ENCODE peak calls at places on chromosomes 4 and X, in seven cellular contexts. One of them, this sample, is unnamed.

GRCh38 chrX:19709812-19710518 is 177.4 kb downstream of the SH3KBP1 start:
- DNase-seq in DND-41: no peak
- DNase-seq in IMR-90: peak; percentile 93
- DNase-seq in psoas muscle: no peak
- DNase-seq in left ventricle myocardium inferior: no peak
- DNase-seq in epithelial cell of proximal tubule: peak; percentile 44
- DNase-seq in fibroblast of mammary gland: peak; percentile 97
- DNase-seq in this sample: peak; percentile 81

GRCh38 chrX:110055616-110056015 is 52.7 kb downstream of the TMEM164 start:
- DNase-seq in DND-41: no peak
- DNase-seq in IMR-90: peak; percentile 20
- DNase-seq in psoas muscle: no peak
- DNase-seq in left ventricle myocardium inferior: no peak
- DNase-seq in epithelial cell of proximal tubule: no peak
- DNase-seq in fibroblast of mammary gland: peak; percentile 73
- DNase-seq in this sample: no peak

GRCh38 chrX:118654331-118654730 is 73.1 kb upstream of the IL13RA1 start:
- DNase-seq in DND-41: no peak
- DNase-seq in IMR-90: no peak
- DNase-seq in psoas muscle: no peak
- DNase-seq in left ventricle myocardium inferior: no peak
- DNase-seq in epithelial cell of proximal tubule: no peak
- DNase-seq in fibroblast of mammary gland: no peak
- DNase-seq in this sample: no peak

GRCh38 chrX:153922932-153923857 is 2.9 kb downstream of the ARHGAP4 start:
- DNase-seq in DND-41: no peak
- DNase-seq in IMR-90: peak; percentile 58
- DNase-seq in psoas muscle: peak; percentile 91
- DNase-seq in left ventricle myocardium inferior: peak; percentile 79
- DNase-seq in epithelial cell of proximal tubule: no peak
- DNase-seq in fibroblast of mammary gland: peak; percentile 66
- DNase-seq in this sample: peak; percentile 70

GRCh38 chrX:115330498-115331138 is 41.1 kb downstream of the LUZP4 start:
- DNase-seq in DND-41: peak; percentile 10
- DNase-seq in IMR-90: peak; percentile 76
- DNase-seq in psoas muscle: no peak
- DNase-seq in left ventricle myocardium inferior: no peak
- DNase-seq in epithelial cell of proximal tubule: no peak
- DNase-seq in fibroblast of mammary gland: peak; percentile 76
- DNase-seq in this sample: peak; percentile 79

GRCh38 chr4:41160010-41160789 is 54.1 kb downstream of the APBB2 start:
- DNase-seq in DND-41: no peak
- DNase-seq in IMR-90: peak; percentile 96
- DNase-seq in psoas muscle: no peak
- DNase-seq in left ventricle myocardium inferior: no peak
- DNase-seq in epithelial cell of proximal tubule: no peak
- DNase-seq in fibroblast of mammary gland: peak; percentile 97
- DNase-seq in this sample: peak; percentile 91

GRCh38 chr4:99013402-99013843 is 17.9 kb downstream of the METAP1 start:
- DNase-seq in DND-41: no peak
- DNase-seq in IMR-90: peak; percentile 4
- DNase-seq in psoas muscle: no peak
- DNase-seq in left ventricle myocardium inferior: no peak
- DNase-seq in epithelial cell of proximal tubule: no peak
- DNase-seq in fibroblast of mammary gland: no peak
- DNase-seq in this sample: peak; percentile 39

GRCh38 chr4:74293558-74293957 is 14.7 kb upstream of the EPGN start:
- DNase-seq in DND-41: no peak
- DNase-seq in IMR-90: no peak
- DNase-seq in psoas muscle: no peak
- DNase-seq in left ventricle myocardium inferior: no peak
- DNase-seq in epithelial cell of proximal tubule: peak; percentile 27
- DNase-seq in fibroblast of mammary gland: no peak
- DNase-seq in this sample: no peak

GRCh38 chr4:93659629-93660028 is 168.9 kb upstream of the ATOH1 start:
- DNase-seq in DND-41: no peak
- DNase-seq in IMR-90: peak; percentile 30
- DNase-seq in psoas muscle: no peak
- DNase-seq in left ventricle myocardium inferior: no peak
- DNase-seq in epithelial cell of proximal tubule: no peak
- DNase-seq in fibroblast of mammary gland: no peak
- DNase-seq in this sample: no peak

GRCh38 chrX:1941291-1941690 is 326.4 kb downstream of the ASMT start:
- DNase-seq in DND-41: no peak
- DNase-seq in IMR-90: no peak
- DNase-seq in psoas muscle: no peak
- DNase-seq in left ventricle myocardium inferior: no peak
- DNase-seq in epithelial cell of proximal tubule: no peak
- DNase-seq in fibroblast of mammary gland: no peak
- DNase-seq in this sample: no peak

GRCh38 chrX:67544281-67544680 is 460 bp downstream of the AR start:
- DNase-seq in DND-41: no peak
- DNase-seq in IMR-90: no peak
- DNase-seq in psoas muscle: peak; percentile 66
- DNase-seq in left ventricle myocardium inferior: peak; percentile 19
- DNase-seq in epithelial cell of proximal tubule: no peak
- DNase-seq in fibroblast of mammary gland: peak; percentile 18
- DNase-seq in this sample: peak; percentile 7

GRCh38 chrX:13091111-13091765 is 46.8 kb upstream of the FAM9C start:
- DNase-seq in DND-41: peak; percentile 72
- DNase-seq in IMR-90: no peak
- DNase-seq in psoas muscle: no peak
- DNase-seq in left ventricle myocardium inferior: no peak
- DNase-seq in epithelial cell of proximal tubule: no peak
- DNase-seq in fibroblast of mammary gland: no peak
- DNase-seq in this sample: peak; percentile 20

GRCh38 chr4:157220026-157220881 is at the start of gene GRIA2:
- DNase-seq in DND-41: no peak
- DNase-seq in IMR-90: peak; percentile 54
- DNase-seq in psoas muscle: peak; percentile 58
- DNase-seq in left ventricle myocardium inferior: no peak
- DNase-seq in epithelial cell of proximal tubule: no peak
- DNase-seq in fibroblast of mammary gland: peak; percentile 47
- DNase-seq in this sample: peak; percentile 66

GRCh38 chr4:27764526-27764837 is 903.8 kb downstream of the STIM2 start:
- DNase-seq in DND-41: no peak
- DNase-seq in IMR-90: no peak
- DNase-seq in psoas muscle: no peak
- DNase-seq in left ventricle myocardium inferior: no peak
- DNase-seq in epithelial cell of proximal tubule: no peak
- DNase-seq in fibroblast of mammary gland: no peak
- DNase-seq in this sample: no peak

GRCh38 chr4:189124149-189124758 is 816.4 kb upstream of the FRG1 start:
- DNase-seq in DND-41: no peak
- DNase-seq in IMR-90: peak; percentile 74
- DNase-seq in psoas muscle: no peak
- DNase-seq in left ventricle myocardium inferior: no peak
- DNase-seq in epithelial cell of proximal tubule: no peak
- DNase-seq in fibroblast of mammary gland: peak; percentile 65
- DNase-seq in this sample: peak; percentile 28

GRCh38 chr4:112516401-112517066 is 554 bp upstream of the NEUROG2 start:
- DNase-seq in DND-41: no peak
- DNase-seq in IMR-90: no peak
- DNase-seq in psoas muscle: no peak
- DNase-seq in left ventricle myocardium inferior: no peak
- DNase-seq in epithelial cell of proximal tubule: no peak
- DNase-seq in fibroblast of mammary gland: no peak
- DNase-seq in this sample: no peak

GRCh38 chr4:158253350-158253980 is 43.2 kb downstream of the TMEM144 start:
- DNase-seq in DND-41: peak; percentile 36
- DNase-seq in IMR-90: peak; percentile 63
- DNase-seq in psoas muscle: no peak
- DNase-seq in left ventricle myocardium inferior: no peak
- DNase-seq in epithelial cell of proximal tubule: no peak
- DNase-seq in fibroblast of mammary gland: peak; percentile 67
- DNase-seq in this sample: peak; percentile 76

GRCh38 chrX:150870059-150870458 is 28.4 kb downstream of the CD99L2 start:
- DNase-seq in DND-41: no peak
- DNase-seq in IMR-90: no peak
- DNase-seq in psoas muscle: no peak
- DNase-seq in left ventricle myocardium inferior: no peak
- DNase-seq in epithelial cell of proximal tubule: no peak
- DNase-seq in fibroblast of mammary gland: no peak
- DNase-seq in this sample: no peak

GRCh38 chr4:29046716-29047115 is 1673.5 kb upstream of the PCDH7 start:
- DNase-seq in DND-41: no peak
- DNase-seq in IMR-90: peak; percentile 93
- DNase-seq in psoas muscle: no peak
- DNase-seq in left ventricle myocardium inferior: no peak
- DNase-seq in epithelial cell of proximal tubule: no peak
- DNase-seq in fibroblast of mammary gland: peak; percentile 60
- DNase-seq in this sample: peak; percentile 69

GRCh38 chr4:109432203-109432602 is 1.4 kb upstream of the SEC24B start:
- DNase-seq in DND-41: no peak
- DNase-seq in IMR-90: no peak
- DNase-seq in psoas muscle: no peak
- DNase-seq in left ventricle myocardium inferior: no peak
- DNase-seq in epithelial cell of proximal tubule: no peak
- DNase-seq in fibroblast of mammary gland: no peak
- DNase-seq in this sample: no peak

GRCh38 chrX:78708171-78708570 is 39.3 kb upstream of the LPAR4 start:
- DNase-seq in DND-41: peak; percentile 7
- DNase-seq in IMR-90: peak; percentile 41
- DNase-seq in psoas muscle: no peak
- DNase-seq in left ventricle myocardium inferior: no peak
- DNase-seq in epithelial cell of proximal tubule: peak; percentile 2
- DNase-seq in fibroblast of mammary gland: peak; percentile 62
- DNase-seq in this sample: peak; percentile 53

DNA sequence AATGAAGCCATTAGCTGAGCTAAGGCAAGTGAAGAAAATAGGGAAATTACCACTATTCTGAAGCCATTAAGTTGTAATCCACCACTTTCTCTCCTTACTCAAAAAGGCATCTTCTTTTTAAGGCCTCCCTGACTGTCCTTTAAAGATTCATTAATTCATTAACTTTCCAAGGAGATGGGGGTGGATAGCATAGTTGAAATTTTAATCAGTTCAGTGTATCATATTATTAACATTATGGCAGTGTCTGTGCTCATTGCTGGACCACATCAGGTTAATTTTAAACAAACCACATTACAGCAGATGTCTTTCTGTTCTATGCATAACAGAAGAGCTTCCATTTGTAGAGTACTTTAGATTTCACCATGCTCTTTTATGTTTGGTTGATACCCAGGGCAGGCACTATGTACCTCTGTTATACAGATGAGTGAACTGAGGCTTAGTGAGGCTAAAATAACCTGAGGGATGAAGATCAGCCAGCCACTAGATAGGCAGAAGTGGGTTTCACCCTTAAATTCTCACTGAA is 41.1 kb downstream of the AFF2 start:
- DNase-seq in DND-41: no peak
- DNase-seq in IMR-90: no peak
- DNase-seq in psoas muscle: no peak
- DNase-seq in left ventricle myocardium inferior: no peak
- DNase-seq in epithelial cell of proximal tubule: no peak
- DNase-seq in fibroblast of mammary gland: no peak
- DNase-seq in this sample: no peak
- TF ChIP-seq CTCF in DND-41: no peak
- TF ChIP-seq CTCF in IMR-90: no peak
- TF ChIP-seq CTCF in psoas muscle: no peak
- TF ChIP-seq CTCF in left ventricle myocardium inferior: no peak
- TF ChIP-seq CTCF in epithelial cell of proximal tubule: no peak
- TF ChIP-seq CTCF in fibroblast of mammary gland: no peak
- TF ChIP-seq CTCF in this sample: no peak

GRCh38 chrX:50697691-50698090 is 116.3 kb downstream of the SHROOM4 start:
- DNase-seq in DND-41: no peak
- DNase-seq in IMR-90: peak; percentile 79
- DNase-seq in psoas muscle: no peak
- DNase-seq in left ventricle myocardium inferior: no peak
- DNase-seq in epithelial cell of proximal tubule: peak; percentile 61
- DNase-seq in fibroblast of mammary gland: peak; percentile 69
- DNase-seq in this sample: peak; percentile 80

GRCh38 chrX:50704360-50704759 is 109.6 kb downstream of the SHROOM4 start:
- DNase-seq in DND-41: no peak
- DNase-seq in IMR-90: peak; percentile 33
- DNase-seq in psoas muscle: no peak
- DNase-seq in left ventricle myocardium inferior: no peak
- DNase-seq in epithelial cell of proximal tubule: peak; percentile 51
- DNase-seq in fibroblast of mammary gland: peak; percentile 16
- DNase-seq in this sample: no peak

GRCh38 chrX:50700921-50701320 is 113.1 kb downstream of the SHROOM4 start:
- DNase-seq in DND-41: no peak
- DNase-seq in IMR-90: no peak
- DNase-seq in psoas muscle: no peak
- DNase-seq in left ventricle myocardium inferior: no peak
- DNase-seq in epithelial cell of proximal tubule: no peak
- DNase-seq in fibroblast of mammary gland: peak; percentile 20
- DNase-seq in this sample: no peak

GRCh38 chrX:50698944-50699343 is 115.0 kb downstream of the SHROOM4 start:
- DNase-seq in DND-41: no peak
- DNase-seq in IMR-90: peak; percentile 44
- DNase-seq in psoas muscle: no peak
- DNase-seq in left ventricle myocardium inferior: no peak
- DNase-seq in epithelial cell of proximal tubule: no peak
- DNase-seq in fibroblast of mammary gland: no peak
- DNase-seq in this sample: no peak
- H3K4me3 ChIP-seq in DND-41: no peak overlapping the region
- H3K4me3 ChIP-seq in IMR-90: no peak overlapping the region
- H3K4me3 ChIP-seq in psoas muscle: no peak overlapping the region
- H3K4me3 ChIP-seq in left ventricle myocardium inferior: no peak overlapping the region
- H3K4me3 ChIP-seq in epithelial cell of proximal tubule: no peak overlapping the region
- H3K4me3 ChIP-seq in fibroblast of mammary gland: no peak overlapping the region
- H3K4me3 ChIP-seq in this sample: no peak overlapping the region

DNA sequence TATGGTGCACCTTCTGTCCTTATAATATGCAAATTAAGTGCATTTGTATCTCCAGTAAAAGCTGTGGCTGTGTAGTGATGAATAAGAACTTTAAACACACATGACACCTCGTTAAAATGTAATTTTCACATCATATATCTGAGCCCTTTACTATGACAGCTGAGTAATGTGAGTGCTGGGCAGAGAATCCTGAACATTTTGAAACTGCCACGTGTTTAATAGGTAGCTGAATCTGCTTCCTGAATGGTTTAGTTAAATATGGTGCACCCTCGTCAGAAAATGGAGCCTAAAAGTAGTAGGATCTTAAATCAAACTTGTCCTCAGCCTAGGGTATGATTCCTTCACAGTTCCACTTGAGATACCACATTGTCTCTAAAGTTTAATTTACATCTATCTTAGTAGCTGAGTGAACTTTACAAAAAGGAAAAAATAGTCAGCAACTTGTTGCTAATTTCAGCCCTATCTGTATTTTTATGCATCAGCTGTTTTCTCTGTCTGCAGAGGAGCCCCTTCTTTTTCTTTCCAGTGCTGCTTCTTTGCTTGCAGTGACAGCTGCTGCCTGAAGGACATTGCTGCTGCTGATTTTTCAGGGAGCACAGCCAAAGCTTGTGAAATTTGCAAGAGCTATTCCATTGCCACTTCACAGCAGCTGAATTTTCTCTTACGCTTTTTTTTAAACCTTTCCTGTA is 541.0 kb downstream of the ADGRL3 start:
- DNase-seq in DND-41: no peak
- DNase-seq in IMR-90: no peak
- DNase-seq in psoas muscle: no peak
- DNase-seq in left ventricle myocardium inferior: no peak
- DNase-seq in epithelial cell of proximal tubule: no peak
- DNase-seq in fibroblast of mammary gland: no peak
- DNase-seq in this sample: peak; percentile 47
- TF ChIP-seq CTCF in DND-41: no peak
- TF ChIP-seq CTCF in IMR-90: no peak
- TF ChIP-seq CTCF in psoas muscle: no peak
- TF ChIP-seq CTCF in left ventricle myocardium inferior: peak; percentile 62
- TF ChIP-seq CTCF in epithelial cell of proximal tubule: no peak
- TF ChIP-seq CTCF in fibroblast of mammary gland: no peak
- TF ChIP-seq CTCF in this sample: peak; percentile 22

GRCh38 chr4:185469539-185470154 is 1.9 kb downstream of the CCDC110 start:
- DNase-seq in DND-41: no peak
- DNase-seq in IMR-90: no peak
- DNase-seq in psoas muscle: no peak
- DNase-seq in left ventricle myocardium inferior: no peak
- DNase-seq in epithelial cell of proximal tubule: no peak
- DNase-seq in fibroblast of mammary gland: no peak
- DNase-seq in this sample: no peak
- H3K4me3 ChIP-seq in DND-41: no peak overlapping the region
- H3K4me3 ChIP-seq in IMR-90: no peak overlapping the region
- H3K4me3 ChIP-seq in psoas muscle: no peak overlapping the region
- H3K4me3 ChIP-seq in left ventricle myocardium inferior: no peak overlapping the region
- H3K4me3 ChIP-seq in epithelial cell of proximal tubule: no peak overlapping the region
- H3K4me3 ChIP-seq in fibroblast of mammary gland: no peak overlapping the region
- H3K4me3 ChIP-seq in this sample: no peak overlapping the region